ENCODE peak calls at places on chromosomes 16 and 17, in eight cellular contexts. Z, F, H, J, R, S, G and N are unnamed samples.

GRCh38 chr16:54165174-54165911 is 121.2 kb downstream of the IRX3 start:
- DNase-seq in Z (no peak), F (no peak), H (no peak), J (no peak), R (no peak), S (no peak), G (no peak), N (no peak)

GRCh38 chr17:30571921-30572320 is 94.7 kb downstream of the GOSR1 start:
- DNase-seq in Z (no peak), F (no peak), H (no peak), J (no peak), R (no peak), S (no peak), G (no peak), N (no peak)

GRCh38 chr16:626787-627457 is 3.9 kb upstream of the WFIKKN1 start:
- DNase-seq in Z (no peak), F (no peak), H (peak; percentile 86), J (no peak), R (no peak), S (no peak), G (no peak), N (peak; percentile 97)

GRCh38 chr16:10065014-10065413 is 117.2 kb downstream of the GRIN2A start:
- DNase-seq in Z (no peak), F (no peak), H (no peak), J (no peak), R (no peak), S (no peak), G (no peak), N (no peak)

GRCh38 chr17:53313746-53314145 is 509.0 kb upstream of the KIF2B start:
- DNase-seq in Z (no peak), F (no peak), H (peak; percentile 1), J (no peak), R (no peak), S (no peak), G (no peak), N (no peak)

GRCh38 chr17:55765472-55765871 is 14.6 kb downstream of the PCTP start:
- DNase-seq in Z (no peak), F (no peak), H (no peak), J (no peak), R (no peak), S (no peak), G (no peak), N (no peak)

GRCh38 chr16:59593256-59593655 is 859.1 kb upstream of the GOT2 start:
- DNase-seq in Z (no peak), F (no peak), H (peak; percentile 41), J (no peak), R (no peak), S (no peak), G (no peak), N (no peak)

GRCh38 chr17:15260376-15261062 is 4.6 kb downstream of the PMP22 start:
- DNase-seq in Z (peak; percentile 44), F (peak; percentile 76), H (no peak), J (peak; percentile 21), R (no peak), S (peak; percentile 77), G (peak; percentile 77), N (peak; percentile 94)

GRCh38 chr17:49730078-49730786 is 22.5 kb upstream of the SLC35B1 start:
- DNase-seq in Z (no peak), F (peak; percentile 73), H (no peak), J (no peak), R (no peak), S (no peak), G (peak; percentile 69), N (no peak)

GRCh38 chr17:50931003-50931878 is 65.1 kb upstream of the TOB1 start:
- DNase-seq in Z (peak; percentile 27), F (peak; percentile 73), H (peak; percentile 48), J (peak; percentile 37), R (peak; percentile 64), S (peak; percentile 74), G (peak; percentile 85), N (peak; percentile 50)

GRCh38 chr16:3774156-3774767 is 56.9 kb upstream of the TRAP1 start:
- DNase-seq in Z (no peak), F (no peak), H (no peak), J (no peak), R (no peak), S (no peak), G (no peak), N (no peak)

GRCh38 chr16:85037050-85037410 is 9.4 kb downstream of the KIAA0513 start:
- DNase-seq in Z (no peak), F (no peak), H (peak; percentile 50), J (no peak), R (no peak), S (peak; percentile 23), G (no peak), N (peak; percentile 81)

GRCh38 chr17:75698659-75699058 is 22.6 kb upstream of the ITGB4 start:
- DNase-seq in Z (no peak), F (no peak), H (no peak), J (no peak), R (no peak), S (peak; percentile 37), G (no peak), N (no peak)

GRCh38 chr16:12735805-12736204 is 67.9 kb downstream of the CPPED1 start:
- DNase-seq in Z (no peak), F (no peak), H (no peak), J (no peak), R (no peak), S (no peak), G (no peak), N (no peak)

GRCh38 chr17:48175692-48176450 is 68.3 kb downstream of the SNX11 start:
- DNase-seq in Z (no peak), F (no peak), H (peak; percentile 31), J (no peak), R (no peak), S (no peak), G (no peak), N (peak; percentile 62)